ENCODE peak calls at places on chromosomes 1 and 21, in seven cellular contexts. V is iris pigment epithelial cell, I is posterior vena cava, L is NCI-H1092, Q is head of caudate nucleus, S is cardiac muscle cell, R is non-pigmented ciliary epithelial cell. B is an unnamed sample.

GRCh38 chr1:234368320-234369032 is 4.8 kb upstream of the COA6 start:
- DNase-seq in V (no peak), I (no peak), L (no peak), Q (peak), S (no peak), R (no peak), B (no peak)

GRCh38 chr1:212628813-212629415 is 20.4 kb downstream of the ATF3 start:
- DNase-seq in V (no peak), I (no peak), L (no peak), Q (no peak), S (no peak), R (no peak), B (no peak)

GRCh38 chr1:93629101-93630059 is 52.3 kb downstream of the BCAR3 start:
- DNase-seq in V (peak), I (no peak), L (peak), Q (peak), S (peak), R (no peak), B (peak)

GRCh38 chr1:6614019-6614952 is 755 bp downstream of the PHF13 start:
- DNase-seq in V (no peak), I (peak), L (no peak), Q (peak), S (peak), R (no peak), B (peak)

GRCh38 chr1:184101571-184101970 is 50.0 kb downstream of the TSEN15 start:
- DNase-seq in V (no peak), I (no peak), L (no peak), Q (no peak), S (no peak), R (no peak), B (no peak)

GRCh38 chr1:31122779-31123178 is 57.3 kb upstream of the PUM1 start:
- DNase-seq in V (peak), I (no peak), L (no peak), Q (no peak), S (no peak), R (no peak), B (no peak)

GRCh38 chr1:205261946-205262668 is 34.4 kb downstream of the TMCC2 start:
- DNase-seq in V (peak), I (no peak), L (no peak), Q (no peak), S (no peak), R (no peak), B (peak)

GRCh38 chr1:19529570-19530145 is 44.3 kb upstream of the CAPZB start:
- DNase-seq in V (no peak), I (no peak), L (no peak), Q (no peak), S (no peak), R (no peak), B (no peak)

GRCh38 chr1:27644369-27645070 is 9.5 kb upstream of the FGR start:
- DNase-seq in V (no peak), I (no peak), L (no peak), Q (no peak), S (no peak), R (no peak), B (no peak)

GRCh38 chr1:9629445-9630201 is 21.9 kb upstream of the PIK3CD start:
- DNase-seq in V (no peak), I (peak), L (no peak), Q (peak), S (no peak), R (no peak), B (no peak)

GRCh38 chr21:40947713-40948112 is 100.8 kb upstream of the DSCAM start:
- DNase-seq in V (no peak), I (no peak), L (no peak), Q (no peak), S (no peak), R (no peak), B (no peak)

GRCh38 chr1:46532498-46533178 is 18.8 kb downstream of the KNCN start:
- DNase-seq in V (peak), I (peak), L (no peak), Q (peak), S (peak), R (no peak), B (peak)

GRCh38 chr1:96416111-96416595 is 305.4 kb upstream of the PTBP2 start:
- DNase-seq in V (peak), I (peak), L (no peak), Q (no peak), S (peak), R (peak), B (no peak)

GRCh38 chr1:206495011-206495461 is 12.3 kb upstream of the RASSF5 start:
- DNase-seq in V (no peak), I (no peak), L (no peak), Q (no peak), S (no peak), R (no peak), B (no peak)

GRCh38 chr1:243903904-243904303 is 53.9 kb upstream of the AKT3 start:
- DNase-seq in V (peak), I (no peak), L (no peak), Q (no peak), S (peak), R (no peak), B (no peak)

GRCh38 chr1:11417162-11417561 is 61.8 kb upstream of the DISP3 start:
- DNase-seq in V (no peak), I (no peak), L (no peak), Q (no peak), S (no peak), R (no peak), B (no peak)

GRCh38 chr1:156994277-156994676 is 51.3 kb downstream of the ARHGEF11 start:
- DNase-seq in V (no peak), I (no peak), L (no peak), Q (no peak), S (no peak), R (no peak), B (no peak)

GRCh38 chr1:111878096-111878495 is 111.4 kb downstream of the KCND3 start:
- DNase-seq in V (no peak), I (peak), L (no peak), Q (no peak), S (no peak), R (no peak), B (no peak)

GRCh38 chr21:29033301-29033700 is 8.8 kb downstream of the USP16 start:
- DNase-seq in V (no peak), I (no peak), L (no peak), Q (no peak), S (no peak), R (no peak), B (no peak)

GRCh38 chr21:31630062-31630711 is 29.3 kb upstream of the SOD1 start:
- DNase-seq in V (peak), I (peak), L (peak), Q (no peak), S (no peak), R (peak), B (no peak)

GRCh38 chr1:20147846-20148570 is 8.9 kb downstream of the PLA2G2F start:
- DNase-seq in V (no peak), I (peak), L (no peak), Q (no peak), S (no peak), R (no peak), B (no peak)

GRCh38 chr1:172496678-172497077 is 36.3 kb upstream of the SUCO start:
- DNase-seq in V (no peak), I (no peak), L (no peak), Q (no peak), S (no peak), R (no peak), B (no peak)

GRCh38 chr1:226162898-226163297 is 23.6 kb downstream of the ACBD3 start:
- DNase-seq in V (no peak), I (no peak), L (no peak), Q (no peak), S (no peak), R (no peak), B (no peak)

GRCh38 chr1:167248707-167249642 is 28.3 kb downstream of the POU2F1 start:
- DNase-seq in V (no peak), I (no peak), L (no peak), Q (no peak), S (no peak), R (no peak), B (no peak)

GRCh38 chr1:24557711-24558121 is 1.8 kb downstream of the NCMAP start:
- DNase-seq in V (no peak), I (no peak), L (no peak), Q (no peak), S (no peak), R (no peak), B (no peak)

GRCh38 chr1:23809751-23810171 is 9.2 kb upstream of the GALE start:
- DNase-seq in V (peak), I (peak), L (peak), Q (peak), S (peak), R (no peak), B (peak)

GRCh38 chr21:43305811-43306311 is 121.1 kb downstream of the SIK1 start:
- DNase-seq in V (no peak), I (peak), L (no peak), Q (no peak), S (no peak), R (no peak), B (no peak)

GRCh38 chr1:22789356-22789994 is 78.8 kb downstream of the EPHB2 start:
- DNase-seq in V (peak), I (no peak), L (no peak), Q (no peak), S (no peak), R (peak), B (no peak)

GRCh38 chr1:67347688-67348472 is 40.2 kb downstream of the IL12RB2 start:
- DNase-seq in V (peak), I (no peak), L (peak), Q (peak), S (peak), R (no peak), B (peak)

GRCh38 chr1:191438979-191439378 is 719.3 kb upstream of the RGS18 start:
- DNase-seq in V (no peak), I (no peak), L (no peak), Q (no peak), S (no peak), R (no peak), B (no peak)

GRCh38 chr1:119766374-119766794 is 2.3 kb downstream of the HMGCS2 start:
- DNase-seq in V (no peak), I (no peak), L (no peak), Q (peak), S (no peak), R (no peak), B (no peak)

GRCh38 chr1:75444220-75444619 is 166.7 kb downstream of the SLC44A5 start:
- DNase-seq in V (no peak), I (no peak), L (no peak), Q (no peak), S (no peak), R (no peak), B (no peak)

B was measured in endothelial cell.